ENCODE peak calls at places on chromosomes 12 and 14, in five cellular contexts. L is germinal center, U is GM12878, R is brain microvascular endothelial cell, Q is Panc1. S is an unnamed sample.

GRCh38 chr12:51323317-51323960 is 535 bp downstream of the BIN2 start:
- DNase-seq in L (peak), U (no peak), R (no peak), Q (no peak), S (no peak)

GRCh38 chr14:99724939-99725773 is 41.1 kb downstream of the CYP46A1 start:
- DNase-seq in L (no peak), U (no peak), R (no peak), Q (no peak), S (no peak)

GRCh38 chr14:101598159-101598558 is 36.9 kb downstream of the DIO3 start:
- DNase-seq in L (no peak), U (no peak), R (no peak), Q (no peak), S (no peak)

GRCh38 chr12:131500564-131500963 is 210.3 kb upstream of the SFSWAP start:
- DNase-seq in L (no peak), U (no peak), R (no peak), Q (no peak), S (no peak)

GRCh38 chr14:104604461-104605449 is at the start of gene TMEM179:
- DNase-seq in L (no peak), U (no peak), R (no peak), Q (no peak), S (no peak)

GRCh38 chr12:20367731-20368652 is at the start of gene PDE3A:
- DNase-seq in L (no peak), U (no peak), R (peak), Q (no peak), S (peak)

GRCh38 chr14:104972301-104973211 is 5.6 kb downstream of the AHNAK2 start:
- DNase-seq in L (no peak), U (no peak), R (no peak), Q (no peak), S (peak)

GRCh38 chr14:28763914-28764848 is 2.4 kb upstream of the FOXG1 start:
- DNase-seq in L (no peak), U (no peak), R (no peak), Q (no peak), S (peak)

GRCh38 chr12:68453278-68453677 is 121.1 kb upstream of the MDM1 start:
- DNase-seq in L (no peak), U (no peak), R (no peak), Q (no peak), S (no peak)

GRCh38 chr14:95254356-95254755 is 65.4 kb downstream of the CLMN start:
- DNase-seq in L (no peak), U (no peak), R (no peak), Q (no peak), S (no peak)

GRCh38 chr12:114293073-114293472 is 112.9 kb downstream of the TBX5 start:
- DNase-seq in L (no peak), U (no peak), R (no peak), Q (no peak), S (no peak)

GRCh38 chr12:26114720-26115406 is 10.0 kb downstream of the BHLHE41 start:
- DNase-seq in L (no peak), U (no peak), R (no peak), Q (no peak), S (no peak)

GRCh38 chr14:96095581-96096476 is 56.7 kb downstream of the C14orf132 start:
- DNase-seq in L (no peak), U (no peak), R (peak), Q (no peak), S (peak)

GRCh38 chr14:56490379-56490778 is 89.2 kb upstream of the TMEM260 start:
- DNase-seq in L (peak), U (no peak), R (no peak), Q (no peak), S (peak)

GRCh38 chr12:13165578-13166120 is 30.9 kb upstream of the EMP1 start:
- DNase-seq in L (peak), U (no peak), R (peak), Q (no peak), S (peak)

GRCh38 chr12:8527250-8528130 is 13.2 kb downstream of the CLEC4E start:
- DNase-seq in L (no peak), U (no peak), R (no peak), Q (no peak), S (no peak)

GRCh38 chr12:51866762-51867161 is 18.2 kb upstream of the FIGNL2 start:
- DNase-seq in L (no peak), U (no peak), R (no peak), Q (no peak), S (no peak)

GRCh38 chr12:54140958-54141388 is 47.8 kb downstream of the SMUG1 start:
- DNase-seq in L (no peak), U (no peak), R (no peak), Q (no peak), S (no peak)

GRCh38 chr14:99602788-99603415 is 1.1 kb downstream of the CCDC85C start:
- DNase-seq in L (no peak), U (no peak), R (no peak), Q (no peak), S (no peak)

GRCh38 chr12:59005195-59005961 is 85.1 kb upstream of the LRIG3 start:
- DNase-seq in L (no peak), U (no peak), R (no peak), Q (no peak), S (no peak)

GRCh38 chr14:45990252-45990651 is 661.3 kb downstream of the RPL10L start:
- DNase-seq in L (no peak), U (no peak), R (no peak), Q (no peak), S (no peak)

GRCh38 chr14:20757963-20758362 is 10.2 kb upstream of the EDDM3B start:
- DNase-seq in L (peak), U (no peak), R (no peak), Q (no peak), S (no peak)

GRCh38 chr12:97951717-97952116 is 489.1 kb downstream of the RMST start:
- DNase-seq in L (no peak), U (no peak), R (no peak), Q (no peak), S (no peak)

GRCh38 chr14:69355955-69356321 is 42.2 kb downstream of the ERH start:
- DNase-seq in L (no peak), U (no peak), R (peak), Q (no peak), S (no peak)

GRCh38 chr12:109734219-109735000 is 20.8 kb downstream of the FAM222A start:
- DNase-seq in L (no peak), U (no peak), R (no peak), Q (no peak), S (peak)

GRCh38 chr12:115543269-115543668 is 734.2 kb downstream of the MED13L start:
- DNase-seq in L (no peak), U (no peak), R (no peak), Q (no peak), S (peak)

GRCh38 chr12:14157129-14157747 is 175.8 kb upstream of the GRIN2B start:
- DNase-seq in L (peak), U (peak), R (no peak), Q (no peak), S (no peak)

GRCh38 chr14:102264775-102265174 is 40.2 kb downstream of the MOK start:
- DNase-seq in L (no peak), U (no peak), R (no peak), Q (no peak), S (no peak)

GRCh38 chr12:109753054-109753401 is 39.4 kb downstream of the FAM222A start:
- DNase-seq in L (no peak), U (no peak), R (no peak), Q (no peak), S (no peak)